ENCODE peak calls at places on chromosomes 16 and 17, in eight cellular contexts. A is stimulated activated naive CD4-positive, alpha-beta T cell treated with Interleukin-2 at 50 U/mL for 16 hours; O is amniotic stem cell; Z is activated T-cell treated with anti-CD3 and anti-CD28 coated beads, Interleukin-2, amount 50 U/mL, for 1 hour; C is lower leg skin; R is stromal cell of bone marrow; E is EH; D is AG09309. F is an unnamed sample.

GRCh38 chr17:63173903-63174302 is 207.9 kb downstream of the TANC2 start:
- DNase-seq in D (no peak), C (no peak), R (no peak), Z (no peak), E (peak), O (no peak), A (no peak), F (no peak)

GRCh38 chr17:48335858-48336500 is 94.0 kb downstream of the SKAP1 start:
- DNase-seq in E (peak), Z (no peak), O (peak), A (no peak), R (peak), C (no peak), D (no peak), F (no peak)

GRCh38 chr16:54506691-54507090 is 220.1 kb upstream of the IRX3 start:
- DNase-seq in E (no peak), A (no peak), O (no peak), D (no peak), R (no peak), C (no peak), Z (no peak), F (no peak)

GRCh38 chr16:58128721-58129096 is 472 bp downstream of the CFAP20 start:
- DNase-seq in R (no peak), O (no peak), C (peak), E (peak), A (peak), Z (no peak), D (no peak), F (no peak)

GRCh38 chr17:75067856-75068255 is 19.9 kb upstream of the SLC16A5 start:
- DNase-seq in R (no peak), E (no peak), A (no peak), O (no peak), Z (no peak), C (no peak), D (no peak), F (no peak)

GRCh38 chr17:15882058-15882720 is 62.7 kb upstream of the ADORA2B start:
- DNase-seq in O (no peak), D (no peak), A (no peak), Z (no peak), E (no peak), C (no peak), R (no peak), F (no peak)

GRCh38 chr17:59800530-59800942 is 92.2 kb downstream of the TUBD1 start:
- DNase-seq in Z (no peak), A (no peak), D (no peak), R (no peak), C (no peak), O (no peak), E (peak), F (no peak)

GRCh38 chr17:31269597-31269996 is 27.4 kb downstream of the OMG start:
- DNase-seq in Z (no peak), E (peak), O (peak), R (peak), A (no peak), C (no peak), D (peak), F (no peak)

GRCh38 chr17:76132574-76133338 is 8.3 kb downstream of the FOXJ1 start:
- DNase-seq in C (no peak), R (no peak), Z (no peak), A (no peak), E (peak), O (no peak), D (no peak), F (no peak)

GRCh38 chr17:31704483-31704882 is 154.6 kb downstream of the COPRS start:
- DNase-seq in Z (no peak), E (no peak), D (no peak), O (no peak), R (no peak), A (no peak), C (no peak), F (no peak)

F was measured in activated CD4-positive, CD25-positive, alpha-beta regulatory T cell.